ENCODE peak calls at places on chromosomes 6 and 20, in four cellular contexts. M, H, X and I are unnamed samples.

GRCh38 chr6:89313006-89313405 is 2.1 kb downstream of the GABRR2 start:
- DNase-seq in M (no peak), H (no peak), X (no peak), I (no peak)

GRCh38 chr6:31834367-31834703 is 6.8 kb downstream of the HSPA1B start:
- DNase-seq in M (peak), H (peak), X (peak), I (peak)

GRCh38 chr6:107318100-107318736 is 141.1 kb downstream of the PDSS2 start:
- DNase-seq in M (peak), H (peak), X (peak), I (peak)

GRCh38 chr20:61521680-61522420 is 269.8 kb downstream of the CDH4 start:
- DNase-seq in M (no peak), H (peak), X (no peak), I (no peak)

GRCh38 chr6:116955773-116956172 is 78.7 kb downstream of the RFX6 start:
- DNase-seq in M (no peak), H (no peak), X (no peak), I (no peak)

GRCh38 chr6:107690546-107690863 is 133.6 kb downstream of the SCML4 start:
- DNase-seq in M (no peak), H (no peak), X (no peak), I (no peak)

GRCh38 chr6:90197854-90198496 is 98.7 kb downstream of the BACH2 start:
- DNase-seq in M (no peak), H (no peak), X (no peak), I (no peak)

GRCh38 chr6:63943826-63944225 is 308.2 kb downstream of the PHF3 start:
- DNase-seq in M (no peak), H (no peak), X (no peak), I (peak)

GRCh38 chr6:82687855-82688254 is 324.2 kb downstream of the TPBG start:
- DNase-seq in M (no peak), H (no peak), X (no peak), I (no peak)

GRCh38 chr6:63643862-63644261 is 8.3 kb downstream of the PHF3 start:
- DNase-seq in M (no peak), H (no peak), X (no peak), I (no peak)

GRCh38 chr6:53492860-53493634 is 51.9 kb downstream of the GCLC start:
- DNase-seq in M (peak), H (peak), X (no peak), I (peak)

GRCh38 chr20:58978351-58979190 is 2.5 kb upstream of the NELFCD start:
- DNase-seq in M (no peak), H (no peak), X (no peak), I (no peak)

GRCh38 chr6:20866038-20866437 is 331.8 kb downstream of the CDKAL1 start:
- DNase-seq in M (no peak), H (no peak), X (no peak), I (no peak)

GRCh38 chr6:122553697-122554096 is 56.5 kb upstream of the PKIB start:
- DNase-seq in M (no peak), H (no peak), X (no peak), I (no peak)

GRCh38 chr6:138428943-138429616 is 25.1 kb downstream of the HEBP2 start:
- DNase-seq in M (peak), H (peak), X (no peak), I (no peak)

GRCh38 chr6:99330159-99330558 is 19.3 kb downstream of the FAXC start:
- DNase-seq in M (peak), H (peak), X (peak), I (no peak)

GRCh38 chr6:9380568-9380967 is 945.2 kb upstream of the SLC35B3 start:
- DNase-seq in M (no peak), H (no peak), X (no peak), I (no peak)

GRCh38 chr6:45986746-45987274 is 28.9 kb downstream of the CLIC5 start:
- DNase-seq in M (no peak), H (no peak), X (no peak), I (no peak)

GRCh38 chr20:61328906-61329558 is 77.0 kb downstream of the CDH4 start:
- DNase-seq in M (no peak), H (no peak), X (no peak), I (no peak)

DNA sequence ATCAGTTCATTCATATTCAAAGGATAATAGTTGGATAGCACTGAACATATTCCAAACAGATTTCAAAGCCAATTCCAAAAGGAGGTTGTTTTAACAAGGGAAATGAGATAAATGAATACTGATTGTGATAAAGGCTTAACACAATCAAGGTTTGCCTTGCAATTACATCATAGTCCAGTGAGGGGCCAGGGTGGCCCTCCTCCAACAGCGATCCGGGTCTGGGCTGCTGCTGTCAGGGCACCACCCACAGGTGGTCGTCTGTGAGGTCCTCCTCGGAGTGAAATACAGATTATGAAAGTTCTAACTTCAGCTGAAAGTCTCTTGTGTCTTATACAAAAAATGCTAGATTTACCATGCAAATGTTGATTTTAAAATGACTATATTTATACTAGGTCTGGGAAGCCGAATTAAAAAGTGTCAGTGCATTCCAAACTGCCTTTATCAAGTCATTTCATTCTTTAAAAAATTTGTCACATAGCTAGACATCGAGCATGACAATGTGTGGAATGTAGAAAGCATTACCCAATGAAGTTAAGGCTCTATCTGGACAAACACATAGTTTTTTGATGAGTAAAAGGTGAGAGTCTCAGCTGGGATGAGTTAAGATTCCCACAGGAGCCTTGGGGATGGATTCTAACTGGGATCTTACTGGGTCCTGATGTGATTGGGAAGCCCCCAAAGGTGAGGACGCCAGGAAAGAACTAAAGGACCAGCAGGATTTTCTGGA is 65.9 kb upstream of the SLC22A23 start:
- DNase-seq in M (no peak), H (no peak), X (no peak), I (no peak)
- TF ChIP-seq EGR1 in M (no peak), H (no peak), X (no peak), I (no peak)

DNA sequence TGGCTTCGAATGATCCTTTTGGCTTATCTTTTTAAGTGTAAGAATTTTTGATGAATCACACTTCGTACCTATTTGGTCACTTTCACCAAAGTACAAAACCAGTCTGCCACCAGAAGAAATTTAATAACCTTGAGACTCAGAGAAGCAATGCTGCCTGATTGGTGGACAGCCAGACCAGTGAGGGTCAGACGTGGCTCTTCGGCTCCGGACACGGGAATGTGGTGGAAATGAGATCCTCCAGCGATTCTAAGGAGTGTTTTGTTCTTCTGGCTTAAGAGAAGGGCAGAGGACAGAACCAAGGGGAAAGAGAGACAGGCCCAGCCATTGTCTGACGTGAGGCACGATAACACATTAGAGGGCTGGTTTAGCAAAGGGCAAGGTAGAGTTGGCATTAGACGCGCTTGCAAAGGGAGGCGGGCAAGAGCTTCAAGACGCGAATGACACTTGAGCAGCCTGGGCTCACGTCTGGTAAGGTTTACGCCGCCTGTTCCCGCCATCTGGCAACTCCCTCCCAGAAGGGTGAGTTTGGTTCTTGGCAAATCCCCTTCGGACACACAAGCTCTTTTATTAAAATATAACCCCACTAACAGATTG is 49.9 kb upstream of the EZR start:
- DNase-seq in M (peak), H (peak), X (peak), I (no peak)
- TF ChIP-seq EGR1 in M (no peak), H (no peak), X (no peak), I (no peak)

DNA sequence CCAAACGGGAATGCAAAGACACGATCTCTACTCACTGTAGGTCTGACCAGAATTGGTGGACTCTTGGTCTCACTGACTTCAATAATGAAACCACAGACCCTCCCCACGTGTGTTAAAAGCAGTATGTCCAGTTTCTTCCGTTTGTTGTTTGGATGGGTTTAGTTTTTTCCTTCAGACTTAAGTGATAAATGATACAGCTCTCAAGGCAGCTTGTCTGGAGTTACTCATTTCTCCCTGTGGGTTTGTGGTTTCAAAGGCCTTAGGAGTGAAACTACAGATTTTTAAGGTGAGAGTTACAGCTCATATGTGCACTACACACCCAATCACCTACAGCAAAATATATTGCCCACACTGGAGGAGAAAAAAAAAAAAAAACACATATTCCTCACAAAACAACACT is 86.7 kb upstream of the STMND1 start:
- DNase-seq in M (no peak), H (no peak), X (peak), I (no peak)
- TF ChIP-seq EGR1 in M (no peak), H (no peak), X (no peak), I (no peak)

GRCh38 chr20:36031806-36032205 is 63.4 kb downstream of the CNBD2 start:
- DNase-seq in M (no peak), H (no peak), X (no peak), I (no peak)

GRCh38 chr20:36034875-36035274 is 66.5 kb downstream of the CNBD2 start:
- DNase-seq in M (no peak), H (no peak), X (no peak), I (no peak)

GRCh38 chr20:36035720-36036119 is 67.3 kb downstream of the CNBD2 start:
- DNase-seq in M (no peak), H (no peak), X (no peak), I (no peak)

GRCh38 chr20:36028106-36028826 is 59.9 kb downstream of the CNBD2 start:
- DNase-seq in M (no peak), H (no peak), X (no peak), I (no peak)

GRCh38 chr20:36030143-36030542 is 61.8 kb downstream of the CNBD2 start:
- DNase-seq in M (no peak), H (no peak), X (no peak), I (no peak)
- TF ChIP-seq EGR1 in M (no peak), H (no peak), X (no peak), I (no peak)

GRCh38 chr6:40077315-40077714 is 143.1 kb upstream of the MOCS1 start:
- DNase-seq in M (no peak), H (no peak), X (no peak), I (no peak)
- TF ChIP-seq EGR1 in M (no peak), H (no peak), X (no peak), I (no peak)

GRCh38 chr6:152671146-152671545 is 26.6 kb upstream of the MYCT1 start:
- DNase-seq in M (no peak), H (no peak), X (no peak), I (no peak)

GRCh38 chr6:152673233-152673632 is 24.5 kb upstream of the MYCT1 start:
- DNase-seq in M (no peak), H (no peak), X (no peak), I (no peak)

DNA sequence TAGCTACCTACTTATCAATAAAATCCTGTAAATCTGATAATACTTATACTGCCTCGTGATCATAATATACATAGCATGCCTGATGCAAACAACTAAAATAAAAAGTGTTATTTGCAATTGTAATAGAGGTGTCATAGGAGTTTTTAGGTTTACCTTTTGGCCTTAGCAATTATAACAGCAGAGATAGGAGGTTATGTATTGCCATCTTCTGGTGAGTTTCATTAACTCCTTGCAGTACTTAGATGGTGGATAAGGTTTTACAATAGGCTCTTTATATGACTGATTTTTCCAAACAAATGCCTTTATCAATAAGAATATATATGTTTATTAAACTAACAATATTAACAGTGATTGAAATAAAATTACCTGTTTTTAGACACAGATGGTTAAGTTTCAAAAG is 27.8 kb upstream of the MYCT1 start:
- DNase-seq in M (peak), H (no peak), X (no peak), I (no peak)
- TF ChIP-seq EGR1 in M (no peak), H (no peak), X (no peak), I (no peak)